ENCODE peak calls at places on chromosomes 4 and X, in five cellular contexts. L is HFFc6, B is mesenchymal stem cell, D is NCI-H1694, K is NCI-H510A. Q is an unnamed sample.

GRCh38 chr4:185215261-185215660 is 5.9 kb downstream of the SNX25 start:
- DNase-seq in L (no peak), B (no peak), D (no peak), K (no peak), Q (no peak)

GRCh38 chrX:13899607-13900006 is 82.7 kb upstream of the GPM6B start:
- DNase-seq in L (peak; percentile 5), B (peak; percentile 30), D (peak; percentile 63), K (no peak), Q (no peak)

GRCh38 chr4:181745933-181746627 is 497.1 kb upstream of the TENM3 start:
- DNase-seq in L (no peak), B (no peak), D (no peak), K (no peak), Q (no peak)

GRCh38 chr4:84238247-84239090 is 260.6 kb downstream of the NKX6-1 start:
- DNase-seq in L (no peak), B (no peak), D (no peak), K (no peak), Q (no peak)

GRCh38 chr4:143555676-143556075 is 42.2 kb downstream of the SMARCA5 start:
- DNase-seq in L (no peak), B (no peak), D (no peak), K (no peak), Q (no peak)

GRCh38 chrX:150146271-150146888 is 208.1 kb upstream of the EOLA2 start:
- DNase-seq in L (no peak), B (no peak), D (no peak), K (no peak), Q (no peak)

GRCh38 chrX:106144755-106145639 is 23.1 kb upstream of the PWWP3B start:
- DNase-seq in L (no peak), B (no peak), D (no peak), K (no peak), Q (no peak)

GRCh38 chr4:165784672-165785071 is 88.4 kb upstream of the TLL1 start:
- DNase-seq in L (no peak), B (no peak), D (peak; percentile 45), K (no peak), Q (no peak)

GRCh38 chr4:20773144-20773997 is 73.1 kb downstream of the PACRGL start:
- DNase-seq in L (peak; percentile 49), B (peak; percentile 65), D (peak; percentile 12), K (peak; percentile 4), Q (peak; percentile 71)

GRCh38 chr4:19455850-19456602 is 795.7 kb upstream of the SLIT2 start:
- DNase-seq in L (no peak), B (no peak), D (no peak), K (peak; percentile 6), Q (peak; percentile 78)

GRCh38 chr4:184399505-184399893 is 74.9 kb downstream of the IRF2 start:
- DNase-seq in L (no peak), B (no peak), D (no peak), K (no peak), Q (no peak)

GRCh38 chr4:141065872-141066271 is 67.4 kb downstream of the RNF150 start:
- DNase-seq in L (no peak), B (peak; percentile 8), D (no peak), K (no peak), Q (no peak)

GRCh38 chr4:35052546-35052945 is 1191.8 kb downstream of the ARAP2 start:
- DNase-seq in L (no peak), B (no peak), D (no peak), K (no peak), Q (no peak)

Q was measured in NCI-H524.